ENCODE peak calls at places on chromosomes 11 and 22, in six cellular contexts. O is epithelial cell of esophagus; M is non-pigmented ciliary epithelial cell; K is SK-MEL-5; G is stimulated activated CD4-positive, alpha-beta T cell treated with anti-CD3 and anti-CD28 coated beads, Interleukin-1b, Interleukin-23, amount 100 ng/mL, for 1 hour; U is ELF-1. R is an unnamed sample.

GRCh38 chr22:41910050-41910598 is 4.8 kb downstream of the SHISA8 start:
- DNase-seq in O (peak; percentile 35), M (no peak), K (no peak), G (no peak), U (no peak), R (no peak)

GRCh38 chr11:88293931-88294330 is 43.6 kb downstream of the CTSC start:
- DNase-seq in O (no peak), M (peak; percentile 38), K (no peak), G (no peak), U (no peak), R (no peak)

GRCh38 chr11:99640671-99641070 is 619.9 kb downstream of the CNTN5 start:
- DNase-seq in O (no peak), M (no peak), K (no peak), G (no peak), U (no peak), R (no peak)

GRCh38 chr11:107408762-107409200 is 48.8 kb downstream of the CWF19L2 start:
- DNase-seq in O (no peak), M (no peak), K (no peak), G (no peak), U (no peak), R (no peak)

GRCh38 chr11:91857194-91857593 is 367.4 kb upstream of the FAT3 start:
- DNase-seq in O (peak; percentile 24), M (no peak), K (no peak), G (no peak), U (no peak), R (no peak)

GRCh38 chr11:71474771-71475483 is 21.9 kb downstream of the NADSYN1 start:
- DNase-seq in O (no peak), M (no peak), K (no peak), G (no peak), U (no peak), R (no peak)

GRCh38 chr11:13344818-13345217 is 67.2 kb downstream of the BMAL1 start:
- DNase-seq in O (no peak), M (no peak), K (no peak), G (no peak), U (peak; percentile 26), R (no peak)

GRCh38 chr22:31569126-31569525 is 72.8 kb downstream of the SFI1 start:
- DNase-seq in O (no peak), M (no peak), K (no peak), G (no peak), U (no peak), R (no peak)

R was measured in stimulated activated CD8-positive, alpha-beta memory T cell treated with anti-CD3 and anti-CD28 coated beads, Interleukin-4, amount 100 ng/mL, for 4 hours.